ENCODE peak calls at places on chromosomes 7 and 10, in five cellular contexts. One of them, this sample, is unnamed.

GRCh38 chr7:66323114-66323513 is 118.0 kb downstream of the TPST1 start:
- DNase-seq in transverse colon: no peak
- DNase-seq in endothelial cell of umbilical vein: no peak
- DNase-seq in heart left ventricle: no peak
- DNase-seq in ovary: no peak
- DNase-seq in this sample: no peak

GRCh38 chr10:57624066-57624465 is 643.6 kb downstream of the IPMK start:
- DNase-seq in transverse colon: no peak
- DNase-seq in endothelial cell of umbilical vein: no peak
- DNase-seq in heart left ventricle: no peak
- DNase-seq in ovary: no peak
- DNase-seq in this sample: no peak

GRCh38 chr10:3951993-3952392 is 167.0 kb upstream of the KLF6 start:
- DNase-seq in transverse colon: no peak
- DNase-seq in endothelial cell of umbilical vein: no peak
- DNase-seq in heart left ventricle: peak
- DNase-seq in ovary: no peak
- DNase-seq in this sample: no peak

GRCh38 chr10:116274141-116274861 is 1.3 kb upstream of the GFRA1 start:
- DNase-seq in transverse colon: no peak
- DNase-seq in endothelial cell of umbilical vein: no peak
- DNase-seq in heart left ventricle: no peak
- DNase-seq in ovary: peak
- DNase-seq in this sample: no peak

GRCh38 chr7:156629873-156630272 is 10.7 kb upstream of the RNF32 start:
- DNase-seq in transverse colon: no peak
- DNase-seq in endothelial cell of umbilical vein: no peak
- DNase-seq in heart left ventricle: no peak
- DNase-seq in ovary: no peak
- DNase-seq in this sample: no peak

GRCh38 chr7:45384499-45384898 is 189.7 kb upstream of the ADCY1 start:
- DNase-seq in transverse colon: no peak
- DNase-seq in endothelial cell of umbilical vein: no peak
- DNase-seq in heart left ventricle: no peak
- DNase-seq in ovary: no peak
- DNase-seq in this sample: no peak

GRCh38 chr10:3527869-3528268 is 257.1 kb downstream of the KLF6 start:
- DNase-seq in transverse colon: no peak
- DNase-seq in endothelial cell of umbilical vein: no peak
- DNase-seq in heart left ventricle: no peak
- DNase-seq in ovary: no peak
- DNase-seq in this sample: no peak

GRCh38 chr10:102422586-102423129 is 2.0 kb downstream of the FBXL15 start:
- DNase-seq in transverse colon: peak
- DNase-seq in endothelial cell of umbilical vein: peak
- DNase-seq in heart left ventricle: peak
- DNase-seq in ovary: peak
- DNase-seq in this sample: peak

GRCh38 chr10:60731134-60731883 is 47.0 kb upstream of the CDK1 start:
- DNase-seq in transverse colon: peak
- DNase-seq in endothelial cell of umbilical vein: no peak
- DNase-seq in heart left ventricle: no peak
- DNase-seq in ovary: no peak
- DNase-seq in this sample: no peak

GRCh38 chr10:72245949-72246525 is 27.7 kb upstream of the DDIT4 start:
- DNase-seq in transverse colon: no peak
- DNase-seq in endothelial cell of umbilical vein: no peak
- DNase-seq in heart left ventricle: no peak
- DNase-seq in ovary: no peak
- DNase-seq in this sample: no peak

GRCh38 chr10:78852856-78853255 is 215.9 kb upstream of the ZMIZ1 start:
- DNase-seq in transverse colon: peak
- DNase-seq in endothelial cell of umbilical vein: peak
- DNase-seq in heart left ventricle: no peak
- DNase-seq in ovary: no peak
- DNase-seq in this sample: peak

GRCh38 chr7:8109196-8110022 is 140.8 kb downstream of the GLCCI1 start:
- DNase-seq in transverse colon: no peak
- DNase-seq in endothelial cell of umbilical vein: no peak
- DNase-seq in heart left ventricle: no peak
- DNase-seq in ovary: no peak
- DNase-seq in this sample: no peak

GRCh38 chr7:158392251-158392650 is 195.4 kb downstream of the PTPRN2 start:
- DNase-seq in transverse colon: no peak
- DNase-seq in endothelial cell of umbilical vein: no peak
- DNase-seq in heart left ventricle: no peak
- DNase-seq in ovary: no peak
- DNase-seq in this sample: no peak

GRCh38 chr7:14761506-14762296 is 140.8 kb downstream of the DGKB start:
- DNase-seq in transverse colon: peak
- DNase-seq in endothelial cell of umbilical vein: peak
- DNase-seq in heart left ventricle: peak
- DNase-seq in ovary: no peak
- DNase-seq in this sample: no peak

GRCh38 chr10:88337134-88337533 is 246.0 kb downstream of the RNLS start:
- DNase-seq in transverse colon: no peak
- DNase-seq in endothelial cell of umbilical vein: no peak
- DNase-seq in heart left ventricle: no peak
- DNase-seq in ovary: no peak
- DNase-seq in this sample: no peak

GRCh38 chr7:22671177-22671879 is 55.7 kb upstream of the IL6 start:
- DNase-seq in transverse colon: no peak
- DNase-seq in endothelial cell of umbilical vein: peak
- DNase-seq in heart left ventricle: no peak
- DNase-seq in ovary: no peak
- DNase-seq in this sample: no peak

GRCh38 chr7:5361446-5362155 is 62.0 kb downstream of the TNRC18 start:
- DNase-seq in transverse colon: no peak
- DNase-seq in endothelial cell of umbilical vein: no peak
- DNase-seq in heart left ventricle: no peak
- DNase-seq in ovary: no peak
- DNase-seq in this sample: no peak

GRCh38 chr10:14604181-14605142 is 170.2 kb downstream of the FAM107B start:
- DNase-seq in transverse colon: peak
- DNase-seq in endothelial cell of umbilical vein: peak
- DNase-seq in heart left ventricle: peak
- DNase-seq in ovary: peak
- DNase-seq in this sample: peak
- TF ChIP-seq POLR2A in transverse colon: peak
- TF ChIP-seq POLR2A in endothelial cell of umbilical vein: peak
- TF ChIP-seq POLR2A in heart left ventricle: no peak
- TF ChIP-seq POLR2A in ovary: no peak
- TF ChIP-seq POLR2A in this sample: no peak

GRCh38 chr10:117375360-117376147 is at the start of gene PDZD8:
- DNase-seq in transverse colon: peak
- DNase-seq in endothelial cell of umbilical vein: peak
- DNase-seq in heart left ventricle: peak
- DNase-seq in ovary: peak
- DNase-seq in this sample: peak
- TF ChIP-seq POLR2A in transverse colon: peak
- TF ChIP-seq POLR2A in endothelial cell of umbilical vein: peak
- TF ChIP-seq POLR2A in heart left ventricle: peak
- TF ChIP-seq POLR2A in ovary: peak
- TF ChIP-seq POLR2A in this sample: peak

GRCh38 chr7:24572014-24572413 is 1.2 kb upstream of the PALS2 start:
- DNase-seq in transverse colon: no peak
- DNase-seq in endothelial cell of umbilical vein: no peak
- DNase-seq in heart left ventricle: no peak
- DNase-seq in ovary: no peak
- DNase-seq in this sample: no peak

GRCh38 chr7:24572421-24573007 is 738 bp upstream of the PALS2 start:
- DNase-seq in transverse colon: peak
- DNase-seq in endothelial cell of umbilical vein: peak
- DNase-seq in heart left ventricle: peak
- DNase-seq in ovary: peak
- DNase-seq in this sample: peak

GRCh38 chr7:24574365-24574764 is 1.1 kb downstream of the PALS2 start:
- DNase-seq in transverse colon: no peak
- DNase-seq in endothelial cell of umbilical vein: no peak
- DNase-seq in heart left ventricle: no peak
- DNase-seq in ovary: no peak
- DNase-seq in this sample: peak

GRCh38 chr7:24573554-24574338 is 494 bp downstream of the PALS2 start:
- DNase-seq in transverse colon: peak
- DNase-seq in endothelial cell of umbilical vein: peak
- DNase-seq in heart left ventricle: peak
- DNase-seq in ovary: peak
- DNase-seq in this sample: peak

GRCh38 chr7:24573008-24573553 is at the start of gene PALS2:
- DNase-seq in transverse colon: peak
- DNase-seq in endothelial cell of umbilical vein: peak
- DNase-seq in heart left ventricle: peak
- DNase-seq in ovary: peak
- DNase-seq in this sample: peak
- TF ChIP-seq POLR2A in transverse colon: no peak
- TF ChIP-seq POLR2A in endothelial cell of umbilical vein: no peak
- TF ChIP-seq POLR2A in heart left ventricle: no peak
- TF ChIP-seq POLR2A in ovary: peak
- TF ChIP-seq POLR2A in this sample: no peak

DNA sequence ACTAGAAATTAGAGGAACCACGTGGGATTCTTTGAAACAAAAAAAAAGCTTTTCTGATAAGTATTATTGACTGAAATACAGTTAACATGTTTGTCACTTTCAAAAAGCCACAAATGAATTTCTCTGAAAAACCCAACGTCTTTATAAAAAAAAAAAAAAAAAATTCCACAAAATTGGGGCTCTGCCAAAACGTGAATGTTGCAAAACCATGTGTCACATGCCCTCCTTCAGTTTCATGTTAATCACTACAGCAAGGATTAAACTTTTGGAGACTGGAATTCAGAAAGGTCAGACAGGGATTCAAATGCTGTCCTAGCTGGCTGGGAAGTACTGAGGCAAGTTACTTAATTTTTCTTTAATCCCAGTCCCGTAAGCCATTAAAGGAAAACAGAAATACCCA is 278.0 kb upstream of the KLF14 start:
- DNase-seq in transverse colon: no peak
- DNase-seq in endothelial cell of umbilical vein: peak
- DNase-seq in heart left ventricle: no peak
- DNase-seq in ovary: no peak
- DNase-seq in this sample: peak
- TF ChIP-seq POLR2A in transverse colon: no peak
- TF ChIP-seq POLR2A in endothelial cell of umbilical vein: no peak
- TF ChIP-seq POLR2A in heart left ventricle: no peak
- TF ChIP-seq POLR2A in ovary: no peak
- TF ChIP-seq POLR2A in this sample: no peak

DNA sequence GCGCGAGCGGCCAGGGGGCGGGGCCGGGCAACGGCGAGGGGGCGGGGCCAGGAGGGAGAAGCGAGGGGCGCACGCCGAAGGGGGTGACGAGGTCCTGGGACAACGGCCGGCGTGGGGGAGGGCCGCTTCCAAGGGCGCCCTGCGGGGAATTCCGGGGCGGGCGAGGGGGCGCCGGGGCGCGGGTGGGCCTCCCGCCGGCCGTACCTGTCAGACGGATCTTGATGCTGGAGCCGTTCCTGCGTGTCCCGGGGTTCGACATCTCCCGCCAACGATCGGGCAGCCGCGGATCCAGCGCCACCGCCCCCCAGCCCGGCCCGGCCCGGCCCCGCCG is 421 bp downstream of the SMURF1 start:
- DNase-seq in transverse colon: no peak
- DNase-seq in endothelial cell of umbilical vein: no peak
- DNase-seq in heart left ventricle: no peak
- DNase-seq in ovary: no peak
- DNase-seq in this sample: no peak
- TF ChIP-seq POLR2A in transverse colon: no peak
- TF ChIP-seq POLR2A in endothelial cell of umbilical vein: no peak
- TF ChIP-seq POLR2A in heart left ventricle: no peak
- TF ChIP-seq POLR2A in ovary: no peak
- TF ChIP-seq POLR2A in this sample: no peak